ENCODE peak calls at places on chromosome 2, in nine cellular contexts. D is aorta, P is ovary, K is K562, J is A549, U is hepatocyte, R is tibial artery, V is GM23248, L is mammary epithelial cell. T is an unnamed sample. For H3K9me3, the result is how much of the 10 kb centered on the place peaks cover.

GRCh38 chr2:155494744-155495143 is 796.2 kb downstream of the KCNJ3 start:
- DNase-seq in D (no peak), K (no peak), L (no peak), P (no peak), V (no peak), R (no peak), U (no peak), J (no peak), T (no peak)

GRCh38 chr2:45585267-45585861 is 25.7 kb downstream of the SRBD1 start:
- DNase-seq in D (no peak), U (peak), J (peak), P (no peak), K (no peak), R (peak), V (peak), L (peak), T (no peak)

GRCh38 chr2:133569416-133569815 is 1.2 kb upstream of the NCKAP5 start:
- DNase-seq in R (no peak), P (no peak), V (no peak), U (no peak), D (no peak), L (no peak), J (no peak), K (no peak), T (no peak)

GRCh38 chr2:106542730-106543359 is 55.7 kb downstream of the CD8B2 start:
- DNase-seq in U (peak), P (peak), J (peak), L (peak), K (peak), D (peak), V (peak), R (peak), T (peak)

GRCh38 chr2:109486711-109487130 is 127.0 kb downstream of the SEPTIN10 start:
- DNase-seq in U (no peak), V (no peak), L (no peak), K (no peak), P (no peak), R (no peak), D (no peak), J (no peak), T (no peak)

GRCh38 chr2:70553584-70554337 is at the start of gene TGFA:
- DNase-seq in J (peak), D (peak), L (peak), U (peak), K (peak), P (peak), R (peak), V (peak), T (peak)

GRCh38 chr2:98381494-98381893 is 35.2 kb downstream of the CNGA3 start:
- DNase-seq in U (no peak), D (no peak), L (no peak), J (no peak), R (no peak), P (no peak), K (no peak), V (no peak), T (no peak)

GRCh38 chr2:41933035-41933429 is 114.8 kb upstream of the PKDCC start:
- DNase-seq in K (no peak), V (no peak), U (no peak), R (no peak), P (no peak), J (no peak), L (no peak), D (no peak), T (no peak)

GRCh38 chr2:149125031-149125725 is 86.7 kb downstream of the LYPD6B start:
- DNase-seq in V (no peak), L (no peak), U (peak), J (no peak), P (no peak), D (no peak), K (no peak), R (no peak), T (no peak)

GRCh38 chr2:70552501-70553333 is 909 bp downstream of the TGFA start:
- DNase-seq in U (no peak), V (peak), K (no peak), J (no peak), P (no peak), L (peak), D (no peak), R (no peak), T (no peak)

GRCh38 chr2:190759749-190760213 is 110.9 kb downstream of the NAB1 start:
- DNase-seq in J (peak), P (no peak), V (peak), D (no peak), K (peak), L (peak), R (no peak), U (no peak), T (no peak)

GRCh38 chr2:15243762-15244161 is 317.4 kb downstream of the NBAS start:
- DNase-seq in J (no peak), R (no peak), P (no peak), D (no peak), V (peak), K (peak), L (no peak), U (peak), T (no peak)

GRCh38 chr2:201118957-201119848 is 3.2 kb downstream of the CFLAR start:
- DNase-seq in K (peak), R (no peak), D (no peak), U (peak), P (no peak), V (peak), L (no peak), J (no peak), T (no peak)

GRCh38 chr2:42493468-42493884 is 306 bp downstream of the KCNG3 start:
- DNase-seq in P (no peak), V (no peak), R (no peak), D (no peak), J (no peak), L (no peak), U (no peak), K (no peak), T (no peak)

GRCh38 chr2:37388074-37388473 is 43.6 kb downstream of the QPCT start:
- DNase-seq in K (no peak), P (no peak), J (no peak), V (peak), L (peak), D (no peak), R (no peak), U (peak), T (no peak)

GRCh38 chr2:86032861-86033595 is 72.7 kb downstream of the POLR1A start:
- DNase-seq in U (no peak), R (no peak), L (no peak), V (no peak), K (no peak), D (peak), J (no peak), P (peak), T (no peak)

GRCh38 chr2:95313296-95314265 is 16.4 kb downstream of the KCNIP3 start:
- DNase-seq in R (no peak), V (no peak), U (no peak), P (no peak), K (no peak), D (no peak), L (peak), J (no peak), T (no peak)

GRCh38 chr2:20617892-20618467 is 32.9 kb downstream of the HS1BP3 start:
- DNase-seq in V (peak), L (peak), J (peak), U (peak), P (peak), R (peak), D (peak), K (peak), T (peak)

GRCh38 chr2:65326276-65326675 is 98.6 kb downstream of the ACTR2 start:
- DNase-seq in V (no peak), J (no peak), K (no peak), L (no peak), D (no peak), U (no peak), P (no peak), R (no peak), T (no peak)

GRCh38 chr2:83640506-83640905 is 818.6 kb downstream of the SUCLG1 start:
- DNase-seq in R (no peak), L (no peak), V (no peak), U (no peak), J (no peak), D (no peak), K (no peak), P (no peak), T (no peak)
- H3K9me3 ChIP-seq in R (under half), L (under half), V (under half), U (under half), J (under half), D (under half), K (under half), P (under half), T (under half)

GRCh38 chr2:82023710-82024109 is 1719.2 kb upstream of the LRRTM1 start:
- DNase-seq in L (no peak), R (no peak), U (peak), J (no peak), V (no peak), K (no peak), P (no peak), D (no peak), T (no peak)
- H3K9me3 ChIP-seq in L (under half), R (under half), U (under half), J (under half), V (under half), K (under half), P (under half), D (under half), T (under half)

GRCh38 chr2:89849731-89850130 is 1158.3 kb downstream of the RPIA start:
- DNase-seq in P (no peak), R (no peak), L (no peak), U (no peak), D (no peak), K (no peak), V (no peak), J (no peak), T (no peak)
- H3K9me3 ChIP-seq in P (under half), R (under half), L (under half), U (under half), D (under half), K (under half), V (under half), J (under half), T (under half)

GRCh38 chr2:132465917-132466316 is 49.3 kb downstream of the GPR39 start:
- DNase-seq in L (peak), J (no peak), V (peak), K (no peak), P (no peak), U (no peak), R (no peak), D (no peak), T (no peak)

GRCh38 chr2:132473174-132473883 is 56.7 kb downstream of the GPR39 start:
- DNase-seq in R (no peak), D (no peak), L (no peak), V (no peak), K (no peak), U (no peak), J (no peak), P (no peak), T (no peak)

GRCh38 chr2:132463719-132464118 is 47.1 kb downstream of the GPR39 start:
- DNase-seq in D (no peak), L (peak), P (no peak), R (no peak), K (no peak), V (no peak), J (no peak), U (no peak), T (no peak)

GRCh38 chr2:132466428-132467028 is 49.9 kb downstream of the GPR39 start:
- DNase-seq in V (no peak), U (no peak), R (no peak), D (no peak), K (no peak), L (no peak), J (no peak), P (no peak), T (no peak)

GRCh38 chr2:132469095-132469494 is 52.5 kb downstream of the GPR39 start:
- DNase-seq in J (no peak), U (no peak), V (no peak), R (no peak), P (no peak), K (no peak), L (no peak), D (no peak), T (no peak)
- H3K9me3 ChIP-seq in J (half or more), U (under half), V (under half), R (under half), P (under half), K (under half), L (half or more), D (under half), T (under half)

DNA sequence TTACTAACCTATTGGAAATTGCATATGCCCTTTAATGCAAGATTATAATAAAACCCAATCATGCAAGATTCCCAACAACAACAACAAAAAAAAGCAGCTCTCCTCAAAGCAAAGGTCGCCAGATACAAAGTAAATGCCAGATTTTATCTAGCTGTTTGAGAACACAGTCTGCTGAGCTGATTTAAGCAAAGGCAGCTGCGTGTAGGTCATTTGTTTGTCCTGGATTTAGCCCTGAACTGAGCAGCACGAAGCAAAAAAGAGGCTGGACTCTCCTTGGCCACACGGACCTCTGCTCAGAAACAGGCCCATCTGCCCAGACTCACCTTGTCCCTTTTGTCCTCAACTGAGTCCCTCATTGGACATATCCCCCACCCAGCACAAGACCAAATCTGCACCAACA is 91.5 kb downstream of the PID1 start:
- DNase-seq in V (no peak), R (no peak), K (no peak), P (no peak), J (no peak), D (no peak), L (no peak), U (no peak), T (no peak)
- H3K9me3 ChIP-seq in V (under half), R (under half), K (under half), P (under half), J (under half), D (under half), L (under half), U (under half), T (under half)

GRCh38 chr2:182509-183122 is 81.2 kb downstream of the SH3YL1 start:
- DNase-seq in K (no peak), L (no peak), U (no peak), J (no peak), V (no peak), P (no peak), R (no peak), D (no peak), T (no peak)
- H3K9me3 ChIP-seq in K (under half), L (under half), U (under half), J (under half), V (under half), P (under half), R (under half), D (under half), T (under half)

DNA sequence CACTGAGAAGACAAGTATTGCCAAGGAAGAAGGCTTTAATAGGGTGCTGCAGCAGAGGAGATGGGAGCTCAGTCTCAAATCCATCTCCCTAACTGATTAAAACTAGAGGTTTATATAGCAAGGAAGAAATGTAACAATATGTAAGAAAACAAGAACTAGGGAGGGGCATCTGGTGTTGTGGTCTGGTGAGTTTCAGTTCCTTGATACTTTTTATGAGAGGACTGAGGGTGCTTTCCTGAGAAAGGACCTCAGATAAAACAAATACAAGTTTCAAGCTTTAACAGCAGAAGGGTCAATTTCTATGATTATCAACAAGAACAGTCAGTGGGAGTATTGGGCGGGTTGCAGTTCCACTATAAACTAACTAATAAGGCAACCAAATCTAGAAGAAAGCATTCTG is 1967.5 kb downstream of the SUCLG1 start:
- DNase-seq in R (no peak), V (no peak), P (no peak), D (no peak), K (no peak), L (no peak), J (no peak), U (no peak), T (no peak)
- H3K9me3 ChIP-seq in R (under half), V (under half), P (under half), D (under half), K (under half), L (under half), J (under half), U (under half), T (under half)

T was measured in uterus.